ENCODE peak calls at places on chromosomes 3 and 15, in five cellular contexts. X is tibial nerve, A is SK-N-SH, S is K562, H is ovary. E is an unnamed sample.

GRCh38 chr15:99181544-99181943 is 67.8 kb downstream of the TTC23 start:
- DNase-seq in A (no peak), X (peak; percentile 19), H (no peak), S (no peak), E (no peak)

GRCh38 chr3:112734718-112735350 is 93.9 kb upstream of the CCDC80 start:
- DNase-seq in S (peak; percentile 37), H (no peak), A (peak; percentile 65), X (peak; percentile 20), E (peak; percentile 52)

GRCh38 chr15:63146684-63147083 is 10.6 kb downstream of the RPS27L start:
- DNase-seq in X (no peak), A (no peak), S (no peak), H (no peak), E (no peak)

GRCh38 chr3:143040264-143040879 is 39.0 kb downstream of the U2SURP start:
- DNase-seq in A (no peak), H (no peak), X (no peak), S (no peak), E (no peak)

GRCh38 chr3:142963266-142964149 is at the start of gene PAQR9:
- DNase-seq in X (no peak), A (peak; percentile 79), S (peak; percentile 66), H (no peak), E (no peak)

GRCh38 chr3:107644631-107645030 is 121.9 kb downstream of the BBX start:
- DNase-seq in S (no peak), H (no peak), X (no peak), A (no peak), E (no peak)

GRCh38 chr3:67558429-67558828 is 96.0 kb downstream of the SUCLG2 start:
- DNase-seq in A (no peak), S (no peak), H (peak; percentile 21), X (no peak), E (no peak)

GRCh38 chr15:67126551-67127333 is 61.3 kb downstream of the SMAD3 start:
- DNase-seq in H (no peak), X (no peak), S (no peak), A (no peak), E (no peak)

GRCh38 chr3:197718904-197719303 is 17.8 kb downstream of the RUBCN start:
- DNase-seq in X (no peak), A (no peak), H (no peak), S (no peak), E (no peak)
- TF ChIP-seq EP300 in X (no peak), A (no peak), H (no peak), S (no peak), E (no peak)

GRCh38 chr3:87792193-87792531 is 266.6 kb downstream of the CGGBP1 start:
- DNase-seq in A (no peak), S (no peak), X (no peak), H (no peak), E (no peak)

GRCh38 chr3:87792532-87793321 is 266.1 kb downstream of the CGGBP1 start:
- DNase-seq in A (peak; percentile 19), X (no peak), H (no peak), S (peak; percentile 47), E (no peak)

GRCh38 chr3:87791248-87792027 is 267.4 kb downstream of the CGGBP1 start:
- DNase-seq in H (no peak), A (no peak), S (no peak), X (no peak), E (no peak)

GRCh38 chr3:87796137-87796899 is 262.5 kb downstream of the CGGBP1 start:
- DNase-seq in A (no peak), H (no peak), X (no peak), S (peak; percentile 60), E (no peak)

GRCh38 chr3:87793322-87793877 is 265.4 kb downstream of the CGGBP1 start:
- DNase-seq in S (no peak), X (no peak), A (no peak), H (no peak), E (no peak)
- H3K4me3 ChIP-seq in S (peak overlapping the region; percentile 76), X (peak overlapping the region; percentile 33), A (no peak overlapping the region), H (peak overlapping the region; percentile 28), E (peak overlapping the region; percentile 19)

DNA sequence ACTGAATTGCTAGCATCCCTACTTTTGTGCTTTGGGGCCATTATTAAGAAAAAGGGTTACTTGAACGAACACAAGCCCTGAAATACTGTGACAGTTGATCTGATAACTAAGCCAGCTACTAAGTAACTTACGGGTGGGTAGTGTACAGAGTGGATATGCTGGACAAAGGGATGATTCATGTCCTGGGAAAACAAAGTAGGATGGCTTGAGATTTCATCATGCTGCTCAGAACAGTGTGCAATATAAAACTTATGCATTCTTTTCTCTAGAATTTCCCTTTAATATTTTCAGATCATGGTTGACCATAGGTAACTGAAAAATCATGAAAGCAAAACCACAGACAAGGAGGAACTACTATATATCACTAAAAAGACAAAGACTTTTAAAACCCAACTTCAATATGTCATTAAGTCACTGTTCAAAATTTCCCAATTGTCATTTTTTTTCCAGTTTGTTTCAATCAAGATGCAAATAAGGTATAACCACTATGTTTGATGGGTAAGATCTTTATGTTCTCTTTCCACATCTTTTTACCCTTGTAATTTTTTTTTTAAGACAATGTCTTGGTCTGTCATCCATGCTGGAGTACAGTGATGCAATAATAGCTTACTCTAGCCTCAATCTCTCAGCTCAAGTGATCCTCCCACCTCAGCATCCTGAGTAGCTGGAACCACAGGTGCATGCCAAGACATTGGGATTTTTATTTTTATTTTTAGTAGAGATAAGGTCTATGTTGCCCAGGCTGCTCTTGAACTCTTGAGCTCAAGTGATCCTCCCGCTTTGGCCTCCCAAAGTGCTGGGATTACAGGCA is 67.7 kb downstream of the IFT80 start:
- DNase-seq in X (no peak), H (no peak), A (no peak), S (no peak), E (no peak)
- TF ChIP-seq EP300 in X (no peak), H (no peak), A (peak; percentile 60), S (peak; percentile 87), E (no peak)

GRCh38 chr3:13877911-13878710 is 1.8 kb downstream of the WNT7A start:
- DNase-seq in H (no peak), S (peak; percentile 22), X (no peak), A (peak; percentile 78), E (no peak)
- H3K4me3 ChIP-seq in H (no peak overlapping the region), S (no peak overlapping the region), X (no peak overlapping the region), A (no peak overlapping the region), E (no peak overlapping the region)

E was measured in transverse colon.